ENCODE peak calls at places on chromosome 15, in five cellular contexts. One of them, this sample, is unnamed.

GRCh38 chr15:25091421-25092158 is 136.8 kb downstream of the SNRPN start:
- DNase-seq in epithelial cell of prostate: no peak
- DNase-seq in heart right ventricle: no peak
- DNase-seq in NCI-H460: no peak
- DNase-seq in fibroblast of mammary gland: no peak
- DNase-seq in this sample: no peak

GRCh38 chr15:68347392-68347791 is 69.8 kb downstream of the FEM1B start:
- DNase-seq in NCI-H460: no peak
- DNase-seq in heart right ventricle: no peak
- DNase-seq in epithelial cell of prostate: no peak
- DNase-seq in fibroblast of mammary gland: no peak
- DNase-seq in this sample: no peak

GRCh38 chr15:26146162-26146561 is 283.0 kb upstream of the ATP10A start:
- DNase-seq in epithelial cell of prostate: no peak
- DNase-seq in NCI-H460: no peak
- DNase-seq in heart right ventricle: no peak
- DNase-seq in fibroblast of mammary gland: no peak
- DNase-seq in this sample: no peak

GRCh38 chr15:48962662-48963523 is 826 bp downstream of the SHC4 start:
- DNase-seq in heart right ventricle: no peak
- DNase-seq in NCI-H460: no peak
- DNase-seq in epithelial cell of prostate: no peak
- DNase-seq in fibroblast of mammary gland: peak
- DNase-seq in this sample: peak

GRCh38 chr15:98746756-98747155 is 98.4 kb downstream of the IGF1R start:
- DNase-seq in heart right ventricle: no peak
- DNase-seq in epithelial cell of prostate: no peak
- DNase-seq in NCI-H460: no peak
- DNase-seq in fibroblast of mammary gland: no peak
- DNase-seq in this sample: no peak

GRCh38 chr15:41827290-41827879 is 507 bp upstream of the JMJD7 start:
- DNase-seq in epithelial cell of prostate: no peak
- DNase-seq in heart right ventricle: no peak
- DNase-seq in NCI-H460: no peak
- DNase-seq in fibroblast of mammary gland: no peak
- DNase-seq in this sample: no peak

GRCh38 chr15:77742127-77742526 is 109.4 kb upstream of the LINGO1 start:
- DNase-seq in NCI-H460: no peak
- DNase-seq in fibroblast of mammary gland: no peak
- DNase-seq in heart right ventricle: no peak
- DNase-seq in epithelial cell of prostate: no peak
- DNase-seq in this sample: no peak

GRCh38 chr15:89632563-89633430 is 22.5 kb downstream of the KIF7 start:
- DNase-seq in fibroblast of mammary gland: no peak
- DNase-seq in epithelial cell of prostate: no peak
- DNase-seq in NCI-H460: no peak
- DNase-seq in heart right ventricle: no peak
- DNase-seq in this sample: no peak

GRCh38 chr15:77616072-77616471 is 16.6 kb downstream of the LINGO1 start:
- DNase-seq in NCI-H460: no peak
- DNase-seq in epithelial cell of prostate: no peak
- DNase-seq in heart right ventricle: no peak
- DNase-seq in fibroblast of mammary gland: no peak
- DNase-seq in this sample: no peak

GRCh38 chr15:50166216-50166615 is 15.8 kb upstream of the SLC27A2 start:
- DNase-seq in NCI-H460: no peak
- DNase-seq in epithelial cell of prostate: peak
- DNase-seq in heart right ventricle: no peak
- DNase-seq in fibroblast of mammary gland: peak
- DNase-seq in this sample: no peak

GRCh38 chr15:75731248-75732100 is 18.8 kb upstream of the CSPG4 start:
- DNase-seq in heart right ventricle: peak
- DNase-seq in epithelial cell of prostate: no peak
- DNase-seq in NCI-H460: no peak
- DNase-seq in fibroblast of mammary gland: peak
- DNase-seq in this sample: no peak

GRCh38 chr15:73939138-73939537 is 12.9 kb downstream of the LOXL1 start:
- DNase-seq in epithelial cell of prostate: no peak
- DNase-seq in fibroblast of mammary gland: no peak
- DNase-seq in NCI-H460: no peak
- DNase-seq in heart right ventricle: no peak
- DNase-seq in this sample: no peak

GRCh38 chr15:23074684-23075083 is 35.3 kb upstream of the TUBGCP5 start:
- DNase-seq in epithelial cell of prostate: no peak
- DNase-seq in fibroblast of mammary gland: peak
- DNase-seq in NCI-H460: no peak
- DNase-seq in heart right ventricle: no peak
- DNase-seq in this sample: no peak

GRCh38 chr15:59335197-59335786 is 37.4 kb downstream of the MYO1E start:
- DNase-seq in NCI-H460: no peak
- DNase-seq in fibroblast of mammary gland: no peak
- DNase-seq in epithelial cell of prostate: no peak
- DNase-seq in heart right ventricle: no peak
- DNase-seq in this sample: no peak

GRCh38 chr15:43285609-43286037 is 18.9 kb upstream of the TGM5 start:
- DNase-seq in fibroblast of mammary gland: peak
- DNase-seq in epithelial cell of prostate: no peak
- DNase-seq in NCI-H460: peak
- DNase-seq in heart right ventricle: peak
- DNase-seq in this sample: peak

GRCh38 chr15:50051811-50052419 is 67.1 kb downstream of the ATP8B4 start:
- DNase-seq in heart right ventricle: peak
- DNase-seq in fibroblast of mammary gland: peak
- DNase-seq in NCI-H460: peak
- DNase-seq in epithelial cell of prostate: peak
- DNase-seq in this sample: peak

GRCh38 chr15:60396964-60397771 is 618 bp downstream of the ANXA2 start:
- DNase-seq in epithelial cell of prostate: no peak
- DNase-seq in heart right ventricle: peak
- DNase-seq in NCI-H460: peak
- DNase-seq in fibroblast of mammary gland: peak
- DNase-seq in this sample: no peak

GRCh38 chr15:56411122-56411749 is 46.0 kb downstream of the TEX9 start:
- DNase-seq in NCI-H460: no peak
- DNase-seq in epithelial cell of prostate: no peak
- DNase-seq in fibroblast of mammary gland: peak
- DNase-seq in heart right ventricle: no peak
- DNase-seq in this sample: no peak

GRCh38 chr15:90143176-90143655 is 40.9 kb upstream of the IDH2 start:
- DNase-seq in epithelial cell of prostate: no peak
- DNase-seq in heart right ventricle: peak
- DNase-seq in fibroblast of mammary gland: no peak
- DNase-seq in NCI-H460: peak
- DNase-seq in this sample: no peak

GRCh38 chr15:67174864-67175573 is 79.4 kb downstream of the AAGAB start:
- DNase-seq in heart right ventricle: no peak
- DNase-seq in epithelial cell of prostate: peak
- DNase-seq in fibroblast of mammary gland: no peak
- DNase-seq in NCI-H460: no peak
- DNase-seq in this sample: peak

GRCh38 chr15:72785452-72786243 is 2.1 kb upstream of the ADPGK start:
- DNase-seq in fibroblast of mammary gland: peak
- DNase-seq in heart right ventricle: no peak
- DNase-seq in epithelial cell of prostate: no peak
- DNase-seq in NCI-H460: no peak
- DNase-seq in this sample: no peak

GRCh38 chr15:66291816-66292215 is 1.6 kb upstream of the DIS3L start:
- DNase-seq in fibroblast of mammary gland: no peak
- DNase-seq in epithelial cell of prostate: no peak
- DNase-seq in NCI-H460: no peak
- DNase-seq in heart right ventricle: no peak
- DNase-seq in this sample: no peak

GRCh38 chr15:38254065-38254883 is 1.6 kb downstream of the SPRED1 start:
- DNase-seq in fibroblast of mammary gland: peak
- DNase-seq in heart right ventricle: peak
- DNase-seq in epithelial cell of prostate: no peak
- DNase-seq in NCI-H460: peak
- DNase-seq in this sample: peak

GRCh38 chr15:91866971-91867372 is 13.5 kb downstream of the SLCO3A1 start:
- DNase-seq in heart right ventricle: peak
- DNase-seq in NCI-H460: no peak
- DNase-seq in epithelial cell of prostate: peak
- DNase-seq in fibroblast of mammary gland: peak
- DNase-seq in this sample: no peak

GRCh38 chr15:60070838-60071493 is 66.9 kb downstream of the FOXB1 start:
- DNase-seq in fibroblast of mammary gland: peak
- DNase-seq in epithelial cell of prostate: peak
- DNase-seq in NCI-H460: peak
- DNase-seq in heart right ventricle: no peak
- DNase-seq in this sample: no peak

GRCh38 chr15:83549563-83549962 is 102.4 kb downstream of the SH3GL3 start:
- DNase-seq in NCI-H460: no peak
- DNase-seq in epithelial cell of prostate: no peak
- DNase-seq in heart right ventricle: no peak
- DNase-seq in fibroblast of mammary gland: no peak
- DNase-seq in this sample: no peak

GRCh38 chr15:89114974-89115373 is 26.7 kb downstream of the ABHD2 start:
- DNase-seq in heart right ventricle: peak
- DNase-seq in fibroblast of mammary gland: peak
- DNase-seq in NCI-H460: no peak
- DNase-seq in epithelial cell of prostate: no peak
- DNase-seq in this sample: no peak

This sample was measured in putamen.